ENCODE peak calls at places on chromosome 22, in nine cellular contexts. One of them, this sample, is unnamed.

GRCh38 chr22:31577711-31578110 is 81.4 kb downstream of the SFI1 start:
- DNase-seq in GF-D8: no peak
- DNase-seq in NCI-H1105: no peak
- DNase-seq in NCI-H1048: no peak
- DNase-seq in substantia nigra: no peak
- DNase-seq in retina: no peak
- DNase-seq in fibroblast of mammary gland: no peak
- DNase-seq in stimulated activated CD4-positive, alpha-beta T cell treated with anti-CD3 and anti-CD28 coated beads, TNF-alpha, amount 100 ng/mL, for 4 hours: no peak
- DNase-seq in smooth muscle cell of the brain vasculature: no peak
- DNase-seq in this sample: no peak

GRCh38 chr22:47174096-47174495 is 411.6 kb downstream of the TBC1D22A start:
- DNase-seq in stimulated activated CD4-positive, alpha-beta T cell treated with anti-CD3 and anti-CD28 coated beads, TNF-alpha, amount 100 ng/mL, for 4 hours: no peak
- DNase-seq in GF-D8: no peak
- DNase-seq in NCI-H1048: no peak
- DNase-seq in fibroblast of mammary gland: no peak
- DNase-seq in NCI-H1105: no peak
- DNase-seq in smooth muscle cell of the brain vasculature: no peak
- DNase-seq in retina: no peak
- DNase-seq in substantia nigra: no peak
- DNase-seq in this sample: no peak

GRCh38 chr22:43897751-43898261 is 6.0 kb upstream of the PNPLA5 start:
- DNase-seq in fibroblast of mammary gland: peak
- DNase-seq in stimulated activated CD4-positive, alpha-beta T cell treated with anti-CD3 and anti-CD28 coated beads, TNF-alpha, amount 100 ng/mL, for 4 hours: no peak
- DNase-seq in smooth muscle cell of the brain vasculature: no peak
- DNase-seq in retina: no peak
- DNase-seq in NCI-H1048: no peak
- DNase-seq in substantia nigra: peak
- DNase-seq in GF-D8: no peak
- DNase-seq in NCI-H1105: no peak
- DNase-seq in this sample: no peak

GRCh38 chr22:27990879-27991278 is 71.8 kb upstream of the PITPNB start:
- DNase-seq in smooth muscle cell of the brain vasculature: no peak
- DNase-seq in substantia nigra: no peak
- DNase-seq in stimulated activated CD4-positive, alpha-beta T cell treated with anti-CD3 and anti-CD28 coated beads, TNF-alpha, amount 100 ng/mL, for 4 hours: no peak
- DNase-seq in NCI-H1048: no peak
- DNase-seq in GF-D8: no peak
- DNase-seq in fibroblast of mammary gland: peak
- DNase-seq in NCI-H1105: no peak
- DNase-seq in retina: peak
- DNase-seq in this sample: no peak

GRCh38 chr22:48254311-48254873 is 1491.9 kb downstream of the TBC1D22A start:
- DNase-seq in NCI-H1105: peak
- DNase-seq in fibroblast of mammary gland: no peak
- DNase-seq in smooth muscle cell of the brain vasculature: no peak
- DNase-seq in retina: peak
- DNase-seq in substantia nigra: no peak
- DNase-seq in stimulated activated CD4-positive, alpha-beta T cell treated with anti-CD3 and anti-CD28 coated beads, TNF-alpha, amount 100 ng/mL, for 4 hours: no peak
- DNase-seq in NCI-H1048: no peak
- DNase-seq in GF-D8: no peak
- DNase-seq in this sample: no peak

GRCh38 chr22:46443850-46444389 is 93.5 kb downstream of the CELSR1 start:
- DNase-seq in fibroblast of mammary gland: no peak
- DNase-seq in stimulated activated CD4-positive, alpha-beta T cell treated with anti-CD3 and anti-CD28 coated beads, TNF-alpha, amount 100 ng/mL, for 4 hours: no peak
- DNase-seq in NCI-H1048: no peak
- DNase-seq in NCI-H1105: no peak
- DNase-seq in retina: no peak
- DNase-seq in substantia nigra: no peak
- DNase-seq in GF-D8: no peak
- DNase-seq in smooth muscle cell of the brain vasculature: no peak
- DNase-seq in this sample: no peak

GRCh38 chr22:25702046-25702445 is 39.9 kb upstream of the MYO18B start:
- DNase-seq in stimulated activated CD4-positive, alpha-beta T cell treated with anti-CD3 and anti-CD28 coated beads, TNF-alpha, amount 100 ng/mL, for 4 hours: no peak
- DNase-seq in NCI-H1105: peak
- DNase-seq in NCI-H1048: no peak
- DNase-seq in fibroblast of mammary gland: peak
- DNase-seq in retina: no peak
- DNase-seq in GF-D8: peak
- DNase-seq in substantia nigra: no peak
- DNase-seq in smooth muscle cell of the brain vasculature: no peak
- DNase-seq in this sample: no peak

GRCh38 chr22:40387758-40388157 is 17.4 kb downstream of the SGSM3 start:
- DNase-seq in GF-D8: no peak
- DNase-seq in fibroblast of mammary gland: no peak
- DNase-seq in smooth muscle cell of the brain vasculature: no peak
- DNase-seq in NCI-H1048: no peak
- DNase-seq in substantia nigra: no peak
- DNase-seq in retina: no peak
- DNase-seq in NCI-H1105: no peak
- DNase-seq in stimulated activated CD4-positive, alpha-beta T cell treated with anti-CD3 and anti-CD28 coated beads, TNF-alpha, amount 100 ng/mL, for 4 hours: no peak
- DNase-seq in this sample: no peak

GRCh38 chr22:41305646-41306045 is 4.3 kb downstream of the ZC3H7B start:
- DNase-seq in GF-D8: no peak
- DNase-seq in NCI-H1048: no peak
- DNase-seq in retina: no peak
- DNase-seq in NCI-H1105: no peak
- DNase-seq in fibroblast of mammary gland: peak
- DNase-seq in smooth muscle cell of the brain vasculature: no peak
- DNase-seq in stimulated activated CD4-positive, alpha-beta T cell treated with anti-CD3 and anti-CD28 coated beads, TNF-alpha, amount 100 ng/mL, for 4 hours: no peak
- DNase-seq in substantia nigra: peak
- DNase-seq in this sample: no peak

GRCh38 chr22:42408815-42409529 is 23.2 kb downstream of the NFAM1 start:
- DNase-seq in NCI-H1048: no peak
- DNase-seq in stimulated activated CD4-positive, alpha-beta T cell treated with anti-CD3 and anti-CD28 coated beads, TNF-alpha, amount 100 ng/mL, for 4 hours: no peak
- DNase-seq in retina: no peak
- DNase-seq in substantia nigra: no peak
- DNase-seq in GF-D8: no peak
- DNase-seq in fibroblast of mammary gland: no peak
- DNase-seq in smooth muscle cell of the brain vasculature: no peak
- DNase-seq in NCI-H1105: no peak
- DNase-seq in this sample: no peak

GRCh38 chr22:50678218-50678650 is 5.6 kb downstream of the SHANK3 start:
- DNase-seq in retina: no peak
- DNase-seq in smooth muscle cell of the brain vasculature: no peak
- DNase-seq in fibroblast of mammary gland: no peak
- DNase-seq in GF-D8: no peak
- DNase-seq in stimulated activated CD4-positive, alpha-beta T cell treated with anti-CD3 and anti-CD28 coated beads, TNF-alpha, amount 100 ng/mL, for 4 hours: no peak
- DNase-seq in substantia nigra: no peak
- DNase-seq in NCI-H1048: no peak
- DNase-seq in NCI-H1105: no peak
- DNase-seq in this sample: no peak

GRCh38 chr22:50027639-50028537 is 15.3 kb upstream of the IL17REL start:
- DNase-seq in smooth muscle cell of the brain vasculature: no peak
- DNase-seq in stimulated activated CD4-positive, alpha-beta T cell treated with anti-CD3 and anti-CD28 coated beads, TNF-alpha, amount 100 ng/mL, for 4 hours: peak
- DNase-seq in substantia nigra: no peak
- DNase-seq in NCI-H1048: no peak
- DNase-seq in fibroblast of mammary gland: no peak
- DNase-seq in NCI-H1105: no peak
- DNase-seq in GF-D8: no peak
- DNase-seq in retina: no peak
- DNase-seq in this sample: no peak

GRCh38 chr22:23696326-23696851 is 5.6 kb downstream of the RGL4 start:
- DNase-seq in smooth muscle cell of the brain vasculature: no peak
- DNase-seq in GF-D8: peak
- DNase-seq in stimulated activated CD4-positive, alpha-beta T cell treated with anti-CD3 and anti-CD28 coated beads, TNF-alpha, amount 100 ng/mL, for 4 hours: peak
- DNase-seq in NCI-H1105: no peak
- DNase-seq in substantia nigra: no peak
- DNase-seq in NCI-H1048: no peak
- DNase-seq in fibroblast of mammary gland: no peak
- DNase-seq in retina: no peak
- DNase-seq in this sample: no peak

GRCh38 chr22:39427751-39428596 is 28.4 kb downstream of the TAB1 start:
- DNase-seq in fibroblast of mammary gland: no peak
- DNase-seq in GF-D8: no peak
- DNase-seq in substantia nigra: no peak
- DNase-seq in NCI-H1105: no peak
- DNase-seq in NCI-H1048: no peak
- DNase-seq in stimulated activated CD4-positive, alpha-beta T cell treated with anti-CD3 and anti-CD28 coated beads, TNF-alpha, amount 100 ng/mL, for 4 hours: no peak
- DNase-seq in retina: no peak
- DNase-seq in smooth muscle cell of the brain vasculature: no peak
- DNase-seq in this sample: no peak

GRCh38 chr22:39433476-39434242 is 23.2 kb upstream of the MGAT3 start:
- DNase-seq in GF-D8: no peak
- DNase-seq in retina: no peak
- DNase-seq in smooth muscle cell of the brain vasculature: no peak
- DNase-seq in NCI-H1048: no peak
- DNase-seq in stimulated activated CD4-positive, alpha-beta T cell treated with anti-CD3 and anti-CD28 coated beads, TNF-alpha, amount 100 ng/mL, for 4 hours: no peak
- DNase-seq in NCI-H1105: no peak
- DNase-seq in fibroblast of mammary gland: no peak
- DNase-seq in substantia nigra: peak
- DNase-seq in this sample: no peak